ENCODE peak calls at places on chromosomes 5 and 9, in eight cellular contexts. R, C, B, N, Y, O, M and Z are unnamed samples.

GRCh38 chr9:125630436-125630835 is 76.6 kb downstream of the MAPKAP1 start:
- DNase-seq in O (no peak), N (no peak), R (no peak), M (no peak), C (no peak), B (no peak), Y (no peak), Z (no peak)

GRCh38 chr9:20262611-20263010 is 359.7 kb downstream of the MLLT3 start:
- DNase-seq in Y (no peak), M (no peak), C (no peak), N (no peak), B (no peak), O (no peak), R (no peak), Z (no peak)

GRCh38 chr5:74762599-74762998 is 4.3 kb downstream of the GFM2 start:
- DNase-seq in R (no peak), Y (no peak), C (peak; percentile 58), M (no peak), B (no peak), O (no peak), N (no peak), Z (no peak)

GRCh38 chr9:128555180-128555721 is 2.9 kb downstream of the SPTAN1 start:
- DNase-seq in N (no peak), Y (peak; percentile 48), M (no peak), B (no peak), R (no peak), O (no peak), C (peak; percentile 59), Z (no peak)

GRCh38 chr9:114339130-114339908 is 9.7 kb downstream of the ORM2 start:
- DNase-seq in C (peak; percentile 84), Y (no peak), O (no peak), N (no peak), B (peak; percentile 53), R (no peak), M (peak; percentile 62), Z (no peak)

GRCh38 chr5:131763968-131764367 is 32.8 kb downstream of the FNIP1 start:
- DNase-seq in O (no peak), B (no peak), M (no peak), Y (no peak), N (no peak), R (no peak), C (no peak), Z (no peak)

GRCh38 chr5:102818345-102818744 is 63.2 kb downstream of the PAM start:
- DNase-seq in B (no peak), R (no peak), Y (no peak), C (no peak), O (no peak), M (no peak), N (no peak), Z (no peak)

GRCh38 chr9:121658166-121658565 is 6.7 kb downstream of the DAB2IP start:
- DNase-seq in Y (no peak), M (peak; percentile 14), C (no peak), B (no peak), O (peak; percentile 36), R (no peak), N (peak; percentile 63), Z (no peak)

GRCh38 chr5:54834121-54834842 is 151.1 kb downstream of the ESM1 start:
- DNase-seq in N (peak; percentile 75), M (no peak), R (peak; percentile 54), Y (peak; percentile 75), B (no peak), C (no peak), O (peak; percentile 19), Z (no peak)

GRCh38 chr5:130109152-130109551 is 204.9 kb downstream of the CHSY3 start:
- DNase-seq in Y (no peak), R (no peak), C (peak; percentile 7), M (no peak), B (no peak), N (no peak), O (no peak), Z (no peak)

GRCh38 chr5:130995851-130996250 is 169.2 kb downstream of the HINT1 start:
- DNase-seq in Y (no peak), N (no peak), C (no peak), B (no peak), R (no peak), O (no peak), M (no peak), Z (no peak)

GRCh38 chr5:157172408-157172807 is 6.3 kb upstream of the GARIN3 start:
- DNase-seq in M (no peak), N (no peak), B (peak; percentile 12), O (no peak), R (no peak), Y (no peak), C (no peak), Z (no peak)

GRCh38 chr5:148957591-148958202 is 105.2 kb downstream of the SH3TC2 start:
- DNase-seq in C (no peak), O (no peak), B (peak; percentile 34), R (no peak), Y (no peak), N (no peak), M (no peak), Z (no peak)

GRCh38 chr9:131180454-131180853 is 55.1 kb downstream of the NUP214 start:
- DNase-seq in O (no peak), B (no peak), R (no peak), C (no peak), Y (no peak), N (no peak), M (no peak), Z (no peak)

GRCh38 chr9:68978501-68978900 is 35.4 kb downstream of the PRKACG start:
- DNase-seq in O (no peak), N (no peak), Y (no peak), B (no peak), M (no peak), R (no peak), C (no peak), Z (no peak)

GRCh38 chr9:118038713-118039112 is 334.5 kb downstream of the TLR4 start:
- DNase-seq in O (no peak), R (no peak), M (no peak), Y (no peak), B (no peak), C (no peak), N (no peak), Z (no peak)

GRCh38 chr5:96683810-96684209 is 21.6 kb downstream of the CAST start:
- DNase-seq in R (no peak), C (no peak), O (no peak), M (no peak), B (no peak), Y (no peak), N (no peak), Z (no peak)

GRCh38 chr9:78101247-78101646 is 69.6 kb upstream of the GNAQ start:
- DNase-seq in B (no peak), O (no peak), R (no peak), Y (no peak), C (no peak), N (no peak), M (no peak), Z (no peak)

GRCh38 chr5:149878371-149878770 is 66.2 kb downstream of the PDE6A start:
- DNase-seq in N (no peak), O (no peak), C (no peak), R (no peak), M (no peak), B (peak; percentile 72), Y (no peak), Z (no peak)

GRCh38 chr5:134086943-134087305 is 27.6 kb upstream of the TCF7 start:
- DNase-seq in B (no peak), N (no peak), Y (no peak), C (no peak), M (no peak), R (no peak), O (no peak), Z (no peak)
- H3K4me1 ChIP-seq in B (peaks cover 2% of the 10 kb centered on the region), N (peaks cover 6% of the 10 kb centered on the region), Y (no peaks in the 10 kb centered on the region), C (peaks cover 3% of the 10 kb centered on the region), M (no peaks in the 10 kb centered on the region), R (no peaks in the 10 kb centered on the region), O (no peaks in the 10 kb centered on the region), Z (no peaks in the 10 kb centered on the region)

GRCh38 chr5:178137991-178138390 is 7.2 kb downstream of the RMND5B start:
- DNase-seq in O (no peak), C (no peak), M (no peak), R (no peak), B (no peak), N (no peak), Y (no peak), Z (no peak)
- TF ChIP-seq POLR2A in O (no peak), C (no peak), M (no peak), R (no peak), B (no peak), N (no peak), Y (no peak), Z (no peak)

GRCh38 chr9:34124103-34124502 is 2.4 kb downstream of the DCAF12 start:
- DNase-seq in M (no peak), O (no peak), R (no peak), Y (no peak), N (no peak), B (no peak), C (no peak), Z (no peak)

GRCh38 chr9:34126207-34127034 is at the start of gene DCAF12:
- DNase-seq in Y (peak; percentile 92), O (peak; percentile 86), M (peak; percentile 91), C (peak; percentile 91), B (peak; percentile 93), N (peak; percentile 94), R (peak; percentile 81), Z (peak; percentile 24)

GRCh38 chr9:34125681-34126206 is 754 bp downstream of the DCAF12 start:
- DNase-seq in B (peak; percentile 16), M (peak; percentile 46), R (no peak), N (no peak), O (no peak), C (peak; percentile 53), Y (no peak), Z (no peak)

GRCh38 chr9:34124923-34125322 is 1.6 kb downstream of the DCAF12 start:
- DNase-seq in M (no peak), C (no peak), N (no peak), B (no peak), R (no peak), O (no peak), Y (no peak), Z (no peak)

DNA sequence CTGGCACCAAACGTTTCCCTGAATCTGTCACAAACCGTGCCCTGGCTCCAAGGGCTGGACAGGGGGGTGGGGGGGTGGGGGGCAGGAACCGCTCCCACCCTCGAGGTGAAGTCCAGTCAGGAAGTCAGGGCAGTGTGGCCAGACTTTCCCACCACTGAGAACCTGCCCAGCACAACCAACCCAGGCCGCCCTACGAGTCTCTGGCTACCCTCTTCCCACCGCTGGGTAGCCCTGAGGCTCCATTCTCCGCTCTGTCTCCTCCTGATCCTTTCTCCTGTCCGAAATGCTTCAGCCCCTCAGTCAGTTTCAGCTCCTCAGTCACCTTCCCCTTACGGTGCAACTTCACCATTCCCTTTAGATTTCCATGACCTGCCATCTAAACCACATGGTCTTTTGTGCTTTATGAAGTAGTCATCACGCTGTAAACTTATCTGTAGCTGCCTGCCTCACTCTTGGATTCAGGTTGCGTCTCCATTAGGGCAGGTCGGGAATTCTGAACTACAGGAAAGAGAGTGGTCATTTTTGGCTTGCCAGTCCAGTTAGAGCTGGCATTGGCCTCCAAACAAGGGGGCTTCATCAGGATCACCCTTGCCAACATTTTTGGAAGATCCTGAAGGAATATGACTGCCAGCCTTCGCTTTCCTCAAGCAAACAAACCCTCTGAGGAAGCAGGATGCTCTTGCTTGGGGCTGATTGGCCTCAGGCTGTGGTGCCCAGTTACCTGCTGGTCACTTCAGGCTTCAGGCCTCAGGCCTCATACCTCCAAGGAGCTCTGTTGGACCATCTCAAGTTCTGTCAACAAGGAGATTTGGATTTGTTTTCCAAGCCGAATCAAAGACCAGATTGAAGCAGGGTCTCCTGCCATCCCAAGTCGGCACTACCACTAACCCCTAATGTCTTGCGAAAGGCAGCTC is 794 bp upstream of the DCAF12 start:
- DNase-seq in O (no peak), B (no peak), Y (no peak), R (no peak), N (no peak), M (no peak), C (no peak), Z (no peak)
- H3K4me1 ChIP-seq in O (peaks cover 28% of the 10 kb centered on the region), B (peaks cover 22% of the 10 kb centered on the region), Y (peaks cover 4% of the 10 kb centered on the region), R (peaks cover 9% of the 10 kb centered on the region), N (peaks cover 43% of the 10 kb centered on the region), M (peaks cover 30% of the 10 kb centered on the region), C (peaks cover 34% of the 10 kb centered on the region), Z (peaks cover 25% of the 10 kb centered on the region)

GRCh38 chr9:86098793-86099694 is at the start of gene GOLM1:
- DNase-seq in B (peak; percentile 61), M (peak; percentile 53), N (peak; percentile 55), O (no peak), Y (no peak), R (no peak), C (peak; percentile 56), Z (no peak)
- TF ChIP-seq POLR2A in B (no peak), M (peak; percentile 24), N (no peak), O (no peak), Y (no peak), R (no peak), C (peak; percentile 60), Z (no peak)